ENCODE peak calls at places on chromosomes 13 and 19, in ten cellular contexts. One of them, this sample, is unnamed.

GRCh38 chr19:46976845-46977320 is 42.8 kb upstream of the NPAS1 start:
- DNase-seq in CD4-positive, CD25-positive, alpha-beta regulatory T cell: no peak
- DNase-seq in BE2C: no peak
- DNase-seq in left ventricle myocardium inferior: peak; percentile 43
- DNase-seq in endodermal cell: peak; percentile 94
- DNase-seq in psoas muscle: peak; percentile 64
- DNase-seq in ascending aorta: no peak
- DNase-seq in transverse colon: no peak
- DNase-seq in sigmoid colon: peak; percentile 73
- DNase-seq in gastrocnemius medialis: peak; percentile 60
- DNase-seq in this sample: no peak

GRCh38 chr19:57152921-57153320 is 7.9 kb upstream of the ZIM3 start:
- DNase-seq in BE2C: no peak
- DNase-seq in endodermal cell: no peak
- DNase-seq in CD4-positive, CD25-positive, alpha-beta regulatory T cell: no peak
- DNase-seq in sigmoid colon: no peak
- DNase-seq in ascending aorta: no peak
- DNase-seq in psoas muscle: no peak
- DNase-seq in gastrocnemius medialis: no peak
- DNase-seq in transverse colon: no peak
- DNase-seq in left ventricle myocardium inferior: no peak
- DNase-seq in this sample: no peak

GRCh38 chr13:110398564-110399507 is 91.8 kb downstream of the COL4A2 start:
- DNase-seq in CD4-positive, CD25-positive, alpha-beta regulatory T cell: no peak
- DNase-seq in left ventricle myocardium inferior: no peak
- DNase-seq in sigmoid colon: no peak
- DNase-seq in ascending aorta: no peak
- DNase-seq in endodermal cell: no peak
- DNase-seq in BE2C: no peak
- DNase-seq in psoas muscle: no peak
- DNase-seq in gastrocnemius medialis: no peak
- DNase-seq in transverse colon: no peak
- DNase-seq in this sample: no peak

GRCh38 chr19:49196527-49197240 is 39.1 kb downstream of the TRPM4 start:
- DNase-seq in gastrocnemius medialis: peak; percentile 17
- DNase-seq in psoas muscle: peak; percentile 64
- DNase-seq in transverse colon: peak; percentile 59
- DNase-seq in BE2C: peak; percentile 64
- DNase-seq in left ventricle myocardium inferior: peak; percentile 59
- DNase-seq in sigmoid colon: peak; percentile 70
- DNase-seq in endodermal cell: no peak
- DNase-seq in CD4-positive, CD25-positive, alpha-beta regulatory T cell: no peak
- DNase-seq in ascending aorta: no peak
- DNase-seq in this sample: no peak

GRCh38 chr13:33611016-33611805 is 206.7 kb upstream of the RFC3 start:
- DNase-seq in psoas muscle: peak; percentile 67
- DNase-seq in BE2C: no peak
- DNase-seq in gastrocnemius medialis: peak; percentile 17
- DNase-seq in ascending aorta: no peak
- DNase-seq in transverse colon: peak; percentile 10
- DNase-seq in CD4-positive, CD25-positive, alpha-beta regulatory T cell: no peak
- DNase-seq in endodermal cell: no peak
- DNase-seq in left ventricle myocardium inferior: peak; percentile 76
- DNase-seq in sigmoid colon: peak; percentile 76
- DNase-seq in this sample: peak; percentile 38

GRCh38 chr19:10113964-10114650 is 2.6 kb downstream of the P2RY11 start:
- DNase-seq in gastrocnemius medialis: no peak
- DNase-seq in transverse colon: no peak
- DNase-seq in endodermal cell: peak; percentile 75
- DNase-seq in ascending aorta: no peak
- DNase-seq in psoas muscle: no peak
- DNase-seq in left ventricle myocardium inferior: no peak
- DNase-seq in CD4-positive, CD25-positive, alpha-beta regulatory T cell: no peak
- DNase-seq in BE2C: peak; percentile 62
- DNase-seq in sigmoid colon: no peak
- DNase-seq in this sample: no peak

GRCh38 chr13:23987331-23987730 is 90.0 kb upstream of the C1QTNF9B start:
- DNase-seq in gastrocnemius medialis: no peak
- DNase-seq in left ventricle myocardium inferior: no peak
- DNase-seq in endodermal cell: no peak
- DNase-seq in CD4-positive, CD25-positive, alpha-beta regulatory T cell: no peak
- DNase-seq in sigmoid colon: no peak
- DNase-seq in psoas muscle: no peak
- DNase-seq in transverse colon: no peak
- DNase-seq in BE2C: no peak
- DNase-seq in ascending aorta: no peak
- DNase-seq in this sample: no peak

GRCh38 chr19:16584825-16585801 is 12.9 kb upstream of the SLC35E1 start:
- DNase-seq in CD4-positive, CD25-positive, alpha-beta regulatory T cell: no peak
- DNase-seq in BE2C: no peak
- DNase-seq in gastrocnemius medialis: no peak
- DNase-seq in ascending aorta: no peak
- DNase-seq in endodermal cell: no peak
- DNase-seq in left ventricle myocardium inferior: no peak
- DNase-seq in sigmoid colon: no peak
- DNase-seq in transverse colon: no peak
- DNase-seq in psoas muscle: no peak
- DNase-seq in this sample: no peak

GRCh38 chr19:35389192-35389861 is 18.5 kb downstream of the GPR42 start:
- DNase-seq in transverse colon: no peak
- DNase-seq in endodermal cell: no peak
- DNase-seq in left ventricle myocardium inferior: no peak
- DNase-seq in gastrocnemius medialis: no peak
- DNase-seq in ascending aorta: no peak
- DNase-seq in sigmoid colon: no peak
- DNase-seq in CD4-positive, CD25-positive, alpha-beta regulatory T cell: no peak
- DNase-seq in BE2C: no peak
- DNase-seq in psoas muscle: no peak
- DNase-seq in this sample: no peak

DNA sequence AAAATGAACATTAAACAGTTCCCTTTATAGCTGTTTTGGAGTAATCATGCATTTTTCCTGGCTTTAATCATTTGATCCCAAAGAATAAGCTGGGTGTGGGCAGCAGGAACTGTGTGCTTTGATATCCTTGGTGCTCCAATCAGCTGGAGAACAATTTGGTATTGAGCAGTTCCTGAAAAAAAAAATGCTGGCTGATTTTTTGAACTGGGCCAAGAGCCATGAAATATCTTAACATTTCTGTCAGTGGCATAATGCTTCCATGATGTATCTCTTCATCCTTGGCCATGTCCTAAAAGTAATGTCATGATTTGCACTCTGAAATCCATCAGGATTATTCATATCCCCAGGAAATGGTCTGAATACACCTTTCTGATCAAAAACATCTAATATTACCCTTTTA is 134.7 kb downstream of the LHFPL6 start:
- DNase-seq in ascending aorta: no peak
- DNase-seq in endodermal cell: no peak
- DNase-seq in CD4-positive, CD25-positive, alpha-beta regulatory T cell: no peak
- DNase-seq in psoas muscle: no peak
- DNase-seq in left ventricle myocardium inferior: no peak
- DNase-seq in BE2C: no peak
- DNase-seq in gastrocnemius medialis: no peak
- DNase-seq in sigmoid colon: no peak
- DNase-seq in transverse colon: no peak
- DNase-seq in this sample: no peak
- H3K4me3 ChIP-seq in ascending aorta: no peak overlapping the region
- H3K4me3 ChIP-seq in endodermal cell: no peak overlapping the region
- H3K4me3 ChIP-seq in CD4-positive, CD25-positive, alpha-beta regulatory T cell: no peak overlapping the region
- H3K4me3 ChIP-seq in psoas muscle: no peak overlapping the region
- H3K4me3 ChIP-seq in left ventricle myocardium inferior: no peak overlapping the region
- H3K4me3 ChIP-seq in BE2C: no peak overlapping the region
- H3K4me3 ChIP-seq in gastrocnemius medialis: no peak overlapping the region
- H3K4me3 ChIP-seq in sigmoid colon: no peak overlapping the region
- H3K4me3 ChIP-seq in transverse colon: no peak overlapping the region
- H3K4me3 ChIP-seq in this sample: no peak overlapping the region

GRCh38 chr13:31042084-31042483 is 109.6 kb downstream of the TEX26 start:
- DNase-seq in gastrocnemius medialis: no peak
- DNase-seq in psoas muscle: no peak
- DNase-seq in ascending aorta: no peak
- DNase-seq in BE2C: no peak
- DNase-seq in CD4-positive, CD25-positive, alpha-beta regulatory T cell: no peak
- DNase-seq in sigmoid colon: no peak
- DNase-seq in endodermal cell: no peak
- DNase-seq in transverse colon: no peak
- DNase-seq in left ventricle myocardium inferior: no peak
- DNase-seq in this sample: no peak
- H3K9me3 ChIP-seq in gastrocnemius medialis: no peaks in the 10 kb centered on the region
- H3K9me3 ChIP-seq in psoas muscle: no peaks in the 10 kb centered on the region
- H3K9me3 ChIP-seq in ascending aorta: no peaks in the 10 kb centered on the region
- H3K9me3 ChIP-seq in BE2C: no peaks in the 10 kb centered on the region
- H3K9me3 ChIP-seq in CD4-positive, CD25-positive, alpha-beta regulatory T cell: no peaks in the 10 kb centered on the region
- H3K9me3 ChIP-seq in sigmoid colon: no peaks in the 10 kb centered on the region
- H3K9me3 ChIP-seq in endodermal cell: no peaks in the 10 kb centered on the region
- H3K9me3 ChIP-seq in transverse colon: no peaks in the 10 kb centered on the region
- H3K9me3 ChIP-seq in left ventricle myocardium inferior: no peaks in the 10 kb centered on the region
- H3K9me3 ChIP-seq in this sample: no peaks in the 10 kb centered on the region

DNA sequence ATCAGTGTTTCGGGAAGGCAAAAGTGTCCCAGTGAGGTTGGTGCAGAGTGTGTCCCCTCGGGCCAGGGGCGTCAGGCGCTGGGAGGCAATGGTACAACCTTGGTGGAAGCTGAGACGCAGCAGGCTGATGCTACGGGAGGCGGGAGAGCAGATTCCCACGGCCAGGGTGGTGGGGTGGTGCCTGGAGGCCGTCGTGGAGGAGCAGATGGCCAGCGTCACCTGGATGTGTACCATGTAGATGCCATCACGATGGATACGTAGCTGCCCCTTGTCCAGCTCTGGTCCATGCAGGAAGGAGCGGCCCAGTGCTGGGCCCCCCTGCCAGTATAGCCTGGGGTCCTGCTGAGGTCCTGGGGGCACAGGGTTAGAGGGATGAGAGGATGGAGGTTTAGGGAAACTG is 4.9 kb downstream of the CD70 start:
- DNase-seq in endodermal cell: no peak
- DNase-seq in gastrocnemius medialis: no peak
- DNase-seq in CD4-positive, CD25-positive, alpha-beta regulatory T cell: no peak
- DNase-seq in transverse colon: no peak
- DNase-seq in ascending aorta: no peak
- DNase-seq in BE2C: no peak
- DNase-seq in left ventricle myocardium inferior: no peak
- DNase-seq in psoas muscle: no peak
- DNase-seq in sigmoid colon: no peak
- DNase-seq in this sample: no peak
- H3K4me1 ChIP-seq in endodermal cell: no peaks in the 10 kb centered on the region
- H3K4me1 ChIP-seq in gastrocnemius medialis: peaks cover 6% of the 10 kb centered on the region
- H3K4me1 ChIP-seq in CD4-positive, CD25-positive, alpha-beta regulatory T cell: peaks cover 46% of the 10 kb centered on the region
- H3K4me1 ChIP-seq in transverse colon: no peaks in the 10 kb centered on the region
- H3K4me1 ChIP-seq in ascending aorta: peaks cover 3% of the 10 kb centered on the region
- H3K4me1 ChIP-seq in BE2C: no peaks in the 10 kb centered on the region
- H3K4me1 ChIP-seq in left ventricle myocardium inferior: peaks cover 39% of the 10 kb centered on the region
- H3K4me1 ChIP-seq in psoas muscle: no peaks in the 10 kb centered on the region
- H3K4me1 ChIP-seq in sigmoid colon: peaks cover 14% of the 10 kb centered on the region
- H3K4me1 ChIP-seq in this sample: no peaks in the 10 kb centered on the region

DNA sequence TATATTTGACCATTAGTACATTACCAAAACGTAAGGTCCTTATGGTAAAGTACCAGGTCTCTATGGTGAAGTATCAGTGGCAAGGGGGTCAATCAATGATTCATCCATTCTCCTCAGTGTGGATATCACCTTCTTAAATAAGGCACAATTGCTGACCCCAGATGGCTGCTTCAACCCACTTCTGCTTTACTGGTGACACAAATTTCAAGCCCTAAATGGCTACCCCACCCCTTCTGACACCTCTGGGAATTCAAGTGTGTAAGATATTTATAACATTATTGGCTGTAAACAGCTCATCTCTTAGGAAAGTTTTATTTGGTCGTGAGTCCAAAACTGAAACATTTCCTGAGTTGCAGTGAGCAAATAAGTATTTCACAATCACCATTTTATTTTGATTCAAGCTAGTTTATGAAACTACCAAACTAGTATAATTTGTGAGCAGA is 7.9 kb upstream of the WBP4 start:
- DNase-seq in transverse colon: no peak
- DNase-seq in left ventricle myocardium inferior: no peak
- DNase-seq in gastrocnemius medialis: peak; percentile 18
- DNase-seq in sigmoid colon: no peak
- DNase-seq in psoas muscle: no peak
- DNase-seq in CD4-positive, CD25-positive, alpha-beta regulatory T cell: no peak
- DNase-seq in endodermal cell: no peak
- DNase-seq in ascending aorta: no peak
- DNase-seq in BE2C: no peak
- DNase-seq in this sample: no peak
- H3K4me3 ChIP-seq in transverse colon: no peak overlapping the region
- H3K4me3 ChIP-seq in left ventricle myocardium inferior: peak overlapping the region; percentile 33
- H3K4me3 ChIP-seq in gastrocnemius medialis: peak overlapping the region; percentile 5
- H3K4me3 ChIP-seq in sigmoid colon: no peak overlapping the region
- H3K4me3 ChIP-seq in psoas muscle: peak overlapping the region; percentile 15
- H3K4me3 ChIP-seq in CD4-positive, CD25-positive, alpha-beta regulatory T cell: no peak overlapping the region
- H3K4me3 ChIP-seq in endodermal cell: no peak overlapping the region
- H3K4me3 ChIP-seq in ascending aorta: no peak overlapping the region
- H3K4me3 ChIP-seq in BE2C: no peak overlapping the region
- H3K4me3 ChIP-seq in this sample: no peak overlapping the region

GRCh38 chr13:27920677-27921420 is 1.0 kb downstream of the PDX1 start:
- DNase-seq in ascending aorta: no peak
- DNase-seq in BE2C: no peak
- DNase-seq in transverse colon: no peak
- DNase-seq in CD4-positive, CD25-positive, alpha-beta regulatory T cell: no peak
- DNase-seq in psoas muscle: no peak
- DNase-seq in left ventricle myocardium inferior: no peak
- DNase-seq in endodermal cell: peak; percentile 72
- DNase-seq in sigmoid colon: no peak
- DNase-seq in gastrocnemius medialis: no peak
- DNase-seq in this sample: no peak
- H3K9me3 ChIP-seq in ascending aorta: no peaks in the 10 kb centered on the region
- H3K9me3 ChIP-seq in BE2C: no peaks in the 10 kb centered on the region
- H3K9me3 ChIP-seq in transverse colon: no peaks in the 10 kb centered on the region
- H3K9me3 ChIP-seq in CD4-positive, CD25-positive, alpha-beta regulatory T cell: no peaks in the 10 kb centered on the region
- H3K9me3 ChIP-seq in psoas muscle: no peaks in the 10 kb centered on the region
- H3K9me3 ChIP-seq in left ventricle myocardium inferior: no peaks in the 10 kb centered on the region
- H3K9me3 ChIP-seq in endodermal cell: peaks cover 7% of the 10 kb centered on the region
- H3K9me3 ChIP-seq in sigmoid colon: no peaks in the 10 kb centered on the region
- H3K9me3 ChIP-seq in gastrocnemius medialis: no peaks in the 10 kb centered on the region
- H3K9me3 ChIP-seq in this sample: peaks cover 16% of the 10 kb centered on the region